ENCODE peak calls at places on chromosomes 5 and 9, in five cellular contexts. One of them, this sample, is unnamed.

GRCh38 chr9:25677301-25678146 is 720 bp downstream of the TUSC1 start:
- DNase-seq in SK-MEL-5: no peak
- DNase-seq in naive thymus-derived CD4-positive, alpha-beta T cell: no peak
- DNase-seq in NB4: no peak
- DNase-seq in endothelial cell: peak
- DNase-seq in this sample: no peak

GRCh38 chr9:95105519-95106287 is 211.8 kb downstream of the FANCC start:
- DNase-seq in SK-MEL-5: no peak
- DNase-seq in naive thymus-derived CD4-positive, alpha-beta T cell: no peak
- DNase-seq in NB4: no peak
- DNase-seq in endothelial cell: no peak
- DNase-seq in this sample: no peak

GRCh38 chr5:143010335-143010734 is 240.2 kb downstream of the ARHGAP26 start:
- DNase-seq in SK-MEL-5: no peak
- DNase-seq in naive thymus-derived CD4-positive, alpha-beta T cell: no peak
- DNase-seq in NB4: no peak
- DNase-seq in endothelial cell: no peak
- DNase-seq in this sample: no peak

GRCh38 chr9:72305102-72305546 is 59.9 kb downstream of the ZFAND5 start:
- DNase-seq in SK-MEL-5: peak
- DNase-seq in naive thymus-derived CD4-positive, alpha-beta T cell: no peak
- DNase-seq in NB4: peak
- DNase-seq in endothelial cell: peak
- DNase-seq in this sample: no peak

GRCh38 chr5:170546257-170546656 is 42.4 kb downstream of the KCNIP1 start:
- DNase-seq in SK-MEL-5: no peak
- DNase-seq in naive thymus-derived CD4-positive, alpha-beta T cell: no peak
- DNase-seq in NB4: no peak
- DNase-seq in endothelial cell: no peak
- DNase-seq in this sample: no peak

GRCh38 chr9:131259432-131259885 is 16.9 kb downstream of the FAM78A start:
- DNase-seq in SK-MEL-5: no peak
- DNase-seq in naive thymus-derived CD4-positive, alpha-beta T cell: no peak
- DNase-seq in NB4: no peak
- DNase-seq in endothelial cell: no peak
- DNase-seq in this sample: no peak

GRCh38 chr9:136088939-136089696 is 6.0 kb downstream of the NACC2 start:
- DNase-seq in SK-MEL-5: no peak
- DNase-seq in naive thymus-derived CD4-positive, alpha-beta T cell: no peak
- DNase-seq in NB4: peak
- DNase-seq in endothelial cell: no peak
- DNase-seq in this sample: peak

GRCh38 chr5:88674262-88675158 is 208.5 kb downstream of the MEF2C start:
- DNase-seq in SK-MEL-5: peak
- DNase-seq in naive thymus-derived CD4-positive, alpha-beta T cell: no peak
- DNase-seq in NB4: peak
- DNase-seq in endothelial cell: peak
- DNase-seq in this sample: peak

GRCh38 chr5:143533978-143534763 is 130.7 kb upstream of the NR3C1 start:
- DNase-seq in SK-MEL-5: no peak
- DNase-seq in naive thymus-derived CD4-positive, alpha-beta T cell: no peak
- DNase-seq in NB4: no peak
- DNase-seq in endothelial cell: no peak
- DNase-seq in this sample: no peak

GRCh38 chr5:159581502-159582249 is 251.4 kb upstream of the IL12B start:
- DNase-seq in SK-MEL-5: no peak
- DNase-seq in naive thymus-derived CD4-positive, alpha-beta T cell: no peak
- DNase-seq in NB4: peak
- DNase-seq in endothelial cell: no peak
- DNase-seq in this sample: no peak

GRCh38 chr9:117073539-117074336 is 341.1 kb downstream of the ASTN2 start:
- DNase-seq in SK-MEL-5: peak
- DNase-seq in naive thymus-derived CD4-positive, alpha-beta T cell: no peak
- DNase-seq in NB4: peak
- DNase-seq in endothelial cell: peak
- DNase-seq in this sample: peak

GRCh38 chr9:134618823-134619454 is 22.7 kb upstream of the COL5A1 start:
- DNase-seq in SK-MEL-5: no peak
- DNase-seq in naive thymus-derived CD4-positive, alpha-beta T cell: no peak
- DNase-seq in NB4: no peak
- DNase-seq in endothelial cell: no peak
- DNase-seq in this sample: no peak

GRCh38 chr5:104429911-104430310 is 867.3 kb upstream of the NUDT12 start:
- DNase-seq in SK-MEL-5: no peak
- DNase-seq in naive thymus-derived CD4-positive, alpha-beta T cell: no peak
- DNase-seq in NB4: no peak
- DNase-seq in endothelial cell: no peak
- DNase-seq in this sample: no peak

GRCh38 chr5:170863646-170864045 is 1.8 kb downstream of the RANBP17 start:
- DNase-seq in SK-MEL-5: no peak
- DNase-seq in naive thymus-derived CD4-positive, alpha-beta T cell: no peak
- DNase-seq in NB4: no peak
- DNase-seq in endothelial cell: no peak
- DNase-seq in this sample: no peak

GRCh38 chr9:15277400-15278137 is 29.4 kb downstream of the TTC39B start:
- DNase-seq in SK-MEL-5: peak
- DNase-seq in naive thymus-derived CD4-positive, alpha-beta T cell: peak
- DNase-seq in NB4: peak
- DNase-seq in endothelial cell: no peak
- DNase-seq in this sample: peak

GRCh38 chr9:37100317-37100716 is 20.1 kb upstream of the ZCCHC7 start:
- DNase-seq in SK-MEL-5: no peak
- DNase-seq in naive thymus-derived CD4-positive, alpha-beta T cell: no peak
- DNase-seq in NB4: no peak
- DNase-seq in endothelial cell: no peak
- DNase-seq in this sample: no peak

GRCh38 chr9:137041134-137041533 is 4.8 kb downstream of the NPDC1 start:
- DNase-seq in SK-MEL-5: no peak
- DNase-seq in naive thymus-derived CD4-positive, alpha-beta T cell: no peak
- DNase-seq in NB4: no peak
- DNase-seq in endothelial cell: peak
- DNase-seq in this sample: no peak

GRCh38 chr5:79743846-79744605 is 54.4 kb downstream of the CMYA5 start:
- DNase-seq in SK-MEL-5: no peak
- DNase-seq in naive thymus-derived CD4-positive, alpha-beta T cell: no peak
- DNase-seq in NB4: no peak
- DNase-seq in endothelial cell: no peak
- DNase-seq in this sample: no peak

GRCh38 chr9:123326662-123327093 is 29.3 kb upstream of the CRB2 start:
- DNase-seq in SK-MEL-5: no peak
- DNase-seq in naive thymus-derived CD4-positive, alpha-beta T cell: no peak
- DNase-seq in NB4: peak
- DNase-seq in endothelial cell: no peak
- DNase-seq in this sample: peak

GRCh38 chr9:111937781-111938426 is 41.3 kb downstream of the UGCG start:
- DNase-seq in SK-MEL-5: peak
- DNase-seq in naive thymus-derived CD4-positive, alpha-beta T cell: peak
- DNase-seq in NB4: peak
- DNase-seq in endothelial cell: no peak
- DNase-seq in this sample: no peak

GRCh38 chr9:108033976-108034964 is 544.7 kb upstream of the KLF4 start:
- DNase-seq in SK-MEL-5: no peak
- DNase-seq in naive thymus-derived CD4-positive, alpha-beta T cell: no peak
- DNase-seq in NB4: no peak
- DNase-seq in endothelial cell: no peak
- DNase-seq in this sample: no peak

GRCh38 chr9:96061293-96061987 is 185.9 kb downstream of the ERCC6L2 start:
- DNase-seq in SK-MEL-5: peak
- DNase-seq in naive thymus-derived CD4-positive, alpha-beta T cell: peak
- DNase-seq in NB4: peak
- DNase-seq in endothelial cell: peak
- DNase-seq in this sample: peak

GRCh38 chr9:129866373-129867137 is 31.3 kb downstream of the USP20 start:
- DNase-seq in SK-MEL-5: peak
- DNase-seq in naive thymus-derived CD4-positive, alpha-beta T cell: peak
- DNase-seq in NB4: no peak
- DNase-seq in endothelial cell: no peak
- DNase-seq in this sample: no peak

GRCh38 chr5:160054831-160055230 is 45.9 kb downstream of the TTC1 start:
- DNase-seq in SK-MEL-5: no peak
- DNase-seq in naive thymus-derived CD4-positive, alpha-beta T cell: no peak
- DNase-seq in NB4: peak
- DNase-seq in endothelial cell: no peak
- DNase-seq in this sample: no peak

GRCh38 chr9:115226152-115226551 is 108.2 kb upstream of the TNC start:
- DNase-seq in SK-MEL-5: peak
- DNase-seq in naive thymus-derived CD4-positive, alpha-beta T cell: no peak
- DNase-seq in NB4: no peak
- DNase-seq in endothelial cell: no peak
- DNase-seq in this sample: no peak

GRCh38 chr9:91037511-91038482 is 236.2 kb downstream of the SYK start:
- DNase-seq in SK-MEL-5: no peak
- DNase-seq in naive thymus-derived CD4-positive, alpha-beta T cell: no peak
- DNase-seq in NB4: peak
- DNase-seq in endothelial cell: no peak
- DNase-seq in this sample: no peak

GRCh38 chr5:36200513-36200912 is 41.2 kb downstream of the NADK2 start:
- DNase-seq in SK-MEL-5: no peak
- DNase-seq in naive thymus-derived CD4-positive, alpha-beta T cell: no peak
- DNase-seq in NB4: no peak
- DNase-seq in endothelial cell: no peak
- DNase-seq in this sample: no peak

GRCh38 chr5:14659821-14660607 is 4.5 kb upstream of the OTULIN start:
- DNase-seq in SK-MEL-5: no peak
- DNase-seq in naive thymus-derived CD4-positive, alpha-beta T cell: no peak
- DNase-seq in NB4: no peak
- DNase-seq in endothelial cell: no peak
- DNase-seq in this sample: no peak

GRCh38 chr5:17218353-17219005 is 1.0 kb downstream of the BASP1 start:
- DNase-seq in SK-MEL-5: no peak
- DNase-seq in naive thymus-derived CD4-positive, alpha-beta T cell: no peak
- DNase-seq in NB4: peak
- DNase-seq in endothelial cell: peak
- DNase-seq in this sample: peak

GRCh38 chr9:108603141-108603540 is 252.6 kb downstream of the ACTL7B start:
- DNase-seq in SK-MEL-5: no peak
- DNase-seq in naive thymus-derived CD4-positive, alpha-beta T cell: no peak
- DNase-seq in NB4: no peak
- DNase-seq in endothelial cell: no peak
- DNase-seq in this sample: no peak

GRCh38 chr9:91042024-91042423 is 240.4 kb downstream of the SYK start:
- DNase-seq in SK-MEL-5: no peak
- DNase-seq in naive thymus-derived CD4-positive, alpha-beta T cell: no peak
- DNase-seq in NB4: no peak
- DNase-seq in endothelial cell: no peak
- DNase-seq in this sample: no peak

GRCh38 chr5:172494630-172495505 is 40.5 kb upstream of the SH3PXD2B start:
- DNase-seq in SK-MEL-5: no peak
- DNase-seq in naive thymus-derived CD4-positive, alpha-beta T cell: no peak
- DNase-seq in NB4: no peak
- DNase-seq in endothelial cell: no peak
- DNase-seq in this sample: no peak

GRCh38 chr9:16985559-16986348 is 115.3 kb upstream of the BNC2 start:
- DNase-seq in SK-MEL-5: no peak
- DNase-seq in naive thymus-derived CD4-positive, alpha-beta T cell: no peak
- DNase-seq in NB4: no peak
- DNase-seq in endothelial cell: no peak
- DNase-seq in this sample: no peak

GRCh38 chr5:154236-154635 is 37.1 kb upstream of the LRRC14B start:
- DNase-seq in SK-MEL-5: no peak
- DNase-seq in naive thymus-derived CD4-positive, alpha-beta T cell: no peak
- DNase-seq in NB4: no peak
- DNase-seq in endothelial cell: no peak
- DNase-seq in this sample: no peak

GRCh38 chr5:95864944-95865504 is 42.5 kb upstream of the GLRX start:
- DNase-seq in SK-MEL-5: peak
- DNase-seq in naive thymus-derived CD4-positive, alpha-beta T cell: no peak
- DNase-seq in NB4: no peak
- DNase-seq in endothelial cell: no peak
- DNase-seq in this sample: no peak